ENCODE peak calls at places on chromosomes 7 and 10, in four cellular contexts. N is AG10803, P is IMR-90, S is mesenchymal stem cell. H is an unnamed sample.

GRCh38 chr7:83502636-83503035 is 146.3 kb downstream of the SEMA3E start:
- DNase-seq in N (no peak), P (no peak), S (peak; percentile 9), H (no peak)

GRCh38 chr7:99224263-99224947 is 16.5 kb upstream of the KPNA7 start:
- DNase-seq in N (peak; percentile 15), P (peak; percentile 51), S (no peak), H (no peak)

GRCh38 chr7:149071641-149072437 is 18.7 kb downstream of the ZNF786 start:
- DNase-seq in N (peak; percentile 2), P (peak; percentile 5), S (peak; percentile 11), H (peak; percentile 31)

GRCh38 chr7:112994666-112995065 is 92.0 kb downstream of the GPR85 start:
- DNase-seq in N (peak; percentile 92), P (no peak), S (no peak), H (no peak)

GRCh38 chr7:15248514-15248913 is 313.3 kb downstream of the AGMO start:
- DNase-seq in N (no peak), P (no peak), S (no peak), H (no peak)

GRCh38 chr7:96076350-96076707 is 245.6 kb downstream of the SLC25A13 start:
- DNase-seq in N (no peak), P (no peak), S (no peak), H (no peak)

GRCh38 chr10:109919224-109919623 is 4.1 kb downstream of the XPNPEP1 start:
- DNase-seq in N (no peak), P (no peak), S (no peak), H (no peak)

GRCh38 chr10:128047337-128047736 is 78.9 kb downstream of the MKI67 start:
- DNase-seq in N (no peak), P (no peak), S (peak; percentile 62), H (peak; percentile 87)

GRCh38 chr7:157932498-157933218 is 595.9 kb downstream of the DNAJB6 start:
- DNase-seq in N (no peak), P (no peak), S (peak; percentile 3), H (no peak)

GRCh38 chr7:23471090-23471859 is 984 bp upstream of the IGF2BP3 start:
- DNase-seq in N (no peak), P (peak; percentile 68), S (peak; percentile 89), H (no peak)

GRCh38 chr7:84291756-84292155 is 97.2 kb upstream of the SEMA3A start:
- DNase-seq in N (no peak), P (no peak), S (no peak), H (no peak)

GRCh38 chr7:157276731-157277562 is 59.9 kb upstream of the DNAJB6 start:
- DNase-seq in N (peak; percentile 40), P (peak; percentile 51), S (peak; percentile 50), H (no peak)

GRCh38 chr10:121838149-121838548 is 89.7 kb downstream of the ATE1 start:
- DNase-seq in N (no peak), P (no peak), S (no peak), H (no peak)

GRCh38 chr7:1704326-1705241 is 34.5 kb downstream of the ELFN1 start:
- DNase-seq in N (no peak), P (no peak), S (no peak), H (no peak)

DNA sequence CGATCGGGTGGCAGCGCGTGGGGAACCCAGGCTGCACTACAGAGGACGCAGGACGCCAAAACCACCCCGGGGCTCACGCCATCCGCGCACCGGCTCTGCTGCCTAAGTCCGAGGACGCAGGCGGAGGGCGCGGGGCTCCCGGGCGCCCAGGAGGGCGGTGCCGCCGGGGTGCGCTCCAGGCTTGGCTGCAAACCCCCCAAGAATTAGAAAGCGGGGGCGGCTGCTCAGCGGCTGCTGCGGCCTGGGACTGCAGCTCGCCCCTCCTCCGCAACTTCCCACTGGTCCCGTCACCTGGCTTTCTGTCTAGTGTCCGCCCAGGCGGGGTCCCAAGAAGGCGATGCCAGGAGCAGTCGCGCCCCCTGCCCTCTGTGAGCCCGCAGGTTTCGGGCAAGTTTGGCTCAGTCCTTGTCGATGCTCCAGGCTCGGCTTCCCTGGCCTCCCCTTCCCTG is 1.7 kb upstream of the POU6F2 start:
- DNase-seq in N (no peak), P (no peak), S (no peak), H (no peak)
- H3K4me3 ChIP-seq in N (no peak overlapping the region), P (no peak overlapping the region), S (peak overlapping the region; percentile 52), H (no peak overlapping the region)

GRCh38 chr10:8102708-8103401 is 48.4 kb downstream of the GATA3 start:
- DNase-seq in N (no peak), P (no peak), S (no peak), H (no peak)
- H3K4me3 ChIP-seq in N (no peak overlapping the region), P (no peak overlapping the region), S (no peak overlapping the region), H (no peak overlapping the region)

GRCh38 chr7:106865130-106866115 is at the start of gene PIK3CG:
- DNase-seq in N (no peak), P (no peak), S (peak; percentile 31), H (no peak)
- H3K4me3 ChIP-seq in N (no peak within 1 kb of the TSS), P (no peak within 1 kb of the TSS), S (no peak within 1 kb of the TSS), H (no peak within 1 kb of the TSS)

GRCh38 chr10:15141136-15142067 is 27.1 kb downstream of the NMT2 start:
- DNase-seq in N (peak; percentile 6), P (no peak), S (no peak), H (no peak)

GRCh38 chr10:15136129-15136726 is 32.3 kb downstream of the NMT2 start:
- DNase-seq in N (no peak), P (no peak), S (no peak), H (no peak)

GRCh38 chr10:15137636-15138035 is 30.9 kb downstream of the NMT2 start:
- DNase-seq in N (peak; percentile 18), P (no peak), S (peak; percentile 47), H (no peak)

GRCh38 chr10:15140640-15141039 is 27.9 kb downstream of the NMT2 start:
- DNase-seq in N (no peak), P (no peak), S (no peak), H (no peak)

DNA sequence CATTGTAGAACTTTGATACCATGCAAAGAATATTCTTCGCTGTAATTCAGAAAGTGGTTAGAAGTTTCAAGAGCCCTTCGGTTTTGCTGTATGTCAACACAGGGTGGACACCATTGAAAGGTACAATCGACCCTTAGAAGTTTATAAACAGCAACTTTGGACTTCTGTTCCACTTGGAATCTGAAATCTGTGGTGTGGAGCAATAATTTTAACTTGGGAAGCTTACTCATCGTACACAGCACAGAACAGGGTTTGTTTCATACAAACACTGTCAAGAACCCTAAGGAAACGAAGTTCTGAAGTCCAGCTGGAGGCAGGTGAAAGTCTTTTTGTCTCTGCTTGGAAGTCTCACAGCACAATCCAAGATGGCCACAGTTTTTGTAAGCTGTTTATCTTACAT is 31.5 kb downstream of the NMT2 start:
- DNase-seq in N (peak; percentile 6), P (peak; percentile 49), S (peak; percentile 66), H (no peak)
- H3K4me3 ChIP-seq in N (no peak overlapping the region), P (no peak overlapping the region), S (no peak overlapping the region), H (no peak overlapping the region)

GRCh38 chr7:50349963-50350944 is 45.7 kb downstream of the IKZF1 start:
- DNase-seq in N (no peak), P (no peak), S (no peak), H (no peak)
- H3K4me3 ChIP-seq in N (no peak overlapping the region), P (no peak overlapping the region), S (no peak overlapping the region), H (no peak overlapping the region)

GRCh38 chr10:49384268-49384953 is 11.5 kb downstream of the DRGX start:
- DNase-seq in N (no peak), P (no peak), S (no peak), H (no peak)

GRCh38 chr10:49385939-49386922 is 9.7 kb downstream of the DRGX start:
- DNase-seq in N (no peak), P (no peak), S (no peak), H (no peak)

GRCh38 chr10:49388161-49388560 is 7.7 kb downstream of the DRGX start:
- DNase-seq in N (no peak), P (no peak), S (no peak), H (no peak)

GRCh38 chr10:49389331-49389920 is 6.5 kb downstream of the DRGX start:
- DNase-seq in N (no peak), P (no peak), S (no peak), H (no peak)

GRCh38 chr10:49387029-49387428 is 8.9 kb downstream of the DRGX start:
- DNase-seq in N (peak; percentile 67), P (peak; percentile 94), S (peak; percentile 15), H (no peak)
- H3K4me3 ChIP-seq in N (no peak overlapping the region), P (no peak overlapping the region), S (no peak overlapping the region), H (no peak overlapping the region)

GRCh38 chr10:101646369-101646768 is 48.6 kb downstream of the FBXW4 start:
- DNase-seq in N (no peak), P (no peak), S (no peak), H (no peak)
- H3K4me3 ChIP-seq in N (no peak overlapping the region), P (no peak overlapping the region), S (no peak overlapping the region), H (no peak overlapping the region)

DNA sequence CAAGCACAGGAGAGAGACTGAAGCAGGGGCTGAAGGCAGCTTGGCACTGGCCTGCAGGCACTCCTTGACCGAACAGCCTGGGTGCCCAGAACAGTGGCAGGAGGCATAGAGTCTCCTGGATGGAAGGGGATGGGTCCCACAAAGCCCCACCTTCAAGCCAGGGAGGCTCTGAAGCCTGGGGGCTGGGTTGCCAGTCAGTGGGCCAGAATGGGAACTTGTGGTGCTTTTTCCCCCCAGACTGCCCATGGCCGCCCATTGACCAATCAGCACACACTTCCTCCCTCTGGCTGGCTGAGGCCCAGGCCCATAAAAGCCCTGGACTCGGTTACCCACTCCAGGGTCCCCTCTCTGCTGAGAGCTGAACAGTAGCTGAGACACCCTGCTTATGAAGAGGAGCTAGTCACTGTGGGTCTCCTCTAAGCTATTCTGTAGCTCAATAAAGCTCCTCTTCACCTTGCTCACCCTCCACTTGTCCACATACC is 109.6 kb downstream of the ELAPOR2 start:
- DNase-seq in N (no peak), P (no peak), S (no peak), H (no peak)
- H3K4me3 ChIP-seq in N (no peak overlapping the region), P (no peak overlapping the region), S (no peak overlapping the region), H (no peak overlapping the region)

H was measured in lung.